ENCODE peak calls at places on chromosomes 11 and 22, in four cellular contexts. R is K562; Z is CD4-positive, CD25-positive, alpha-beta regulatory T cell; N is transverse colon. T is an unnamed sample.
A peak's percentile ranks its signal among the peaks of the same experiment; 100 is the strongest.

GRCh38 chr11:108732395-108732794 is 67.5 kb downstream of the DDX10 start:
- DNase-seq in R (no peak), N (no peak), Z (no peak), T (peak; percentile 76)

GRCh38 chr11:12440565-12440964 is 63.2 kb downstream of the PARVA start:
- DNase-seq in R (no peak), N (no peak), Z (no peak), T (no peak)

GRCh38 chr22:20438678-20439492 is 1.3 kb upstream of the SCARF2 start:
- DNase-seq in N (no peak), R (peak; percentile 86), Z (no peak), T (no peak)

GRCh38 chr22:47190276-47190956 is 428.0 kb downstream of the TBC1D22A start:
- DNase-seq in Z (no peak), N (no peak), R (no peak), T (no peak)

GRCh38 chr22:20571531-20572007 is 64.2 kb downstream of the MED15 start:
- DNase-seq in R (peak; percentile 96), Z (peak; percentile 63), N (peak; percentile 45), T (peak; percentile 53)

GRCh38 chr11:63680842-63681207 is 475 bp upstream of the RTN3 start:
- DNase-seq in N (no peak), Z (no peak), R (peak; percentile 27), T (no peak)

GRCh38 chr22:43378011-43378704 is 33.7 kb upstream of the MPPED1 start:
- DNase-seq in Z (no peak), R (no peak), N (peak; percentile 39), T (peak; percentile 85)

GRCh38 chr11:45532552-45532951 is 132.9 kb downstream of the CHST1 start:
- DNase-seq in R (no peak), N (no peak), Z (no peak), T (no peak)

GRCh38 chr11:126751242-126751641 is 249.3 kb downstream of the KIRREL3 start:
- DNase-seq in Z (no peak), R (no peak), N (no peak), T (no peak)

GRCh38 chr22:25364736-25365241 is 145.3 kb downstream of the CRYBB2 start:
- DNase-seq in Z (no peak), N (peak; percentile 70), R (no peak), T (no peak)

GRCh38 chr11:83097671-83098070 is 26.0 kb upstream of the RAB30 start:
- DNase-seq in R (no peak), N (no peak), Z (no peak), T (no peak)

GRCh38 chr11:83238111-83238510 is 44.6 kb downstream of the ANKRD42 start:
- DNase-seq in R (no peak), Z (no peak), N (no peak), T (no peak)

GRCh38 chr22:39349967-39350802 is at the start of gene SYNGR1:
- DNase-seq in Z (no peak), R (peak; percentile 12), N (no peak), T (peak; percentile 15)

GRCh38 chr11:118691926-118692830 is 12.7 kb upstream of the TREH start:
- DNase-seq in N (peak; percentile 23), Z (peak; percentile 45), R (no peak), T (no peak)

GRCh38 chr11:65440831-65441499 is 18.4 kb downstream of the NEAT1 start:
- DNase-seq in N (no peak), R (no peak), Z (no peak), T (no peak)

GRCh38 chr11:5197538-5197937 is 2.9 kb downstream of the OR51V1 start:
- DNase-seq in Z (no peak), R (no peak), N (no peak), T (no peak)

GRCh38 chr11:10655931-10656576 is 37.5 kb downstream of the IRAG1 start:
- DNase-seq in N (no peak), Z (no peak), R (no peak), T (no peak)

GRCh38 chr11:78991681-78992080 is 417.0 kb upstream of the NARS2 start:
- DNase-seq in N (no peak), R (no peak), Z (no peak), T (no peak)

GRCh38 chr22:36362819-36363377 is 24.9 kb downstream of the MYH9 start:
- DNase-seq in R (no peak), N (no peak), Z (no peak), T (no peak)

GRCh38 chr11:1518301-1518700 is 31.7 kb upstream of the MOB2 start:
- DNase-seq in Z (no peak), N (no peak), R (no peak), T (no peak)

GRCh38 chr11:67238894-67239794 is 27.1 kb upstream of the GRK2 start:
- DNase-seq in N (no peak), Z (no peak), R (no peak), T (no peak)

GRCh38 chr11:12914401-12914912 is 94.7 kb upstream of the RASSF10 start:
- DNase-seq in N (peak; percentile 24), Z (no peak), R (peak; percentile 65), T (peak; percentile 91)

GRCh38 chr11:7060828-7061227 is 28.0 kb upstream of the RBMXL2 start:
- DNase-seq in N (no peak), Z (no peak), R (no peak), T (no peak)

DNA sequence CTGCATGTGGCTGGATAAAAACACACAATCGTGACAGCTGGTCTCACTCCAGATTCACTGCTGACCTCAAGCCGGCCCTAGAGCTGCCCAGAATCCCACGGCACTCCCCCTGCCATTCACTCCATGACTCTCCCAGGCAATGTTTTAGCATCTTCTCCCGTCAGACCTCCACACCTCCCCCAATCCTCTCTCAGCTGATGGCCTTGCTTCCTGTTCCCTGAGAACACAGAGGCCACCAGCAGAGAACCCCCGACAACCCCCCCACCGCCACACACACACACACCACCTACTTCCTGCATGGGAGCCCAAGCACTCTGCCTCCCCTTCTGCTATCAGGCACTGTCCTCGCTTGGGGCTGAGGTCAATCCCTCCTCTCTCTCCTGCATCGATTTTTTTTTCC is 9.3 kb downstream of the TNKS1BP1 start:
- DNase-seq in R (peak; percentile 45), Z (no peak), N (peak; percentile 7), T (no peak)
- H3K4me1 ChIP-seq in R (peaks cover 45% of the 10 kb centered on the region), Z (peaks cover 13% of the 10 kb centered on the region), N (peaks cover 50% of the 10 kb centered on the region), T (peaks cover 88% of the 10 kb centered on the region)

GRCh38 chr22:37420656-37421467 is 6.4 kb downstream of the ELFN2 start:
- DNase-seq in N (no peak), Z (no peak), R (no peak), T (no peak)

GRCh38 chr22:37421468-37421877 is 5.8 kb downstream of the ELFN2 start:
- DNase-seq in Z (no peak), R (no peak), N (no peak), T (no peak)

GRCh38 chr22:37419370-37419915 is 7.8 kb downstream of the ELFN2 start:
- DNase-seq in R (no peak), N (no peak), Z (no peak), T (no peak)

GRCh38 chr22:37418627-37419369 is 8.5 kb downstream of the ELFN2 start:
- DNase-seq in R (no peak), N (peak; percentile 22), Z (no peak), T (no peak)

GRCh38 chr22:37419916-37420655 is 7.2 kb downstream of the ELFN2 start:
- DNase-seq in N (no peak), Z (no peak), R (no peak), T (no peak)
- H3K4me3 ChIP-seq in N (peak overlapping the region; percentile 33), Z (no peak overlapping the region), R (no peak overlapping the region), T (no peak overlapping the region)

GRCh38 chr22:22122348-22123117 is 122.1 kb upstream of the VPREB1 start:
- DNase-seq in Z (no peak), N (no peak), R (no peak), T (no peak)

GRCh38 chr22:22119003-22119402 is 125.6 kb upstream of the VPREB1 start:
- DNase-seq in N (no peak), Z (no peak), R (no peak), T (no peak)

GRCh38 chr22:22121445-22121844 is 123.1 kb upstream of the VPREB1 start:
- DNase-seq in R (no peak), Z (no peak), N (no peak), T (no peak)

GRCh38 chr22:22123118-22123959 is 121.2 kb upstream of the VPREB1 start:
- DNase-seq in Z (no peak), N (no peak), R (no peak), T (no peak)

GRCh38 chr22:22120160-22120559 is 124.4 kb upstream of the VPREB1 start:
- DNase-seq in N (no peak), Z (no peak), R (no peak), T (no peak)
- H3K27me3 ChIP-seq in N (peaks cover 17% of the 10 kb centered on the region), Z (peaks cover 9% of the 10 kb centered on the region), R (peaks cover 23% of the 10 kb centered on the region), T (no peaks in the 10 kb centered on the region)

DNA sequence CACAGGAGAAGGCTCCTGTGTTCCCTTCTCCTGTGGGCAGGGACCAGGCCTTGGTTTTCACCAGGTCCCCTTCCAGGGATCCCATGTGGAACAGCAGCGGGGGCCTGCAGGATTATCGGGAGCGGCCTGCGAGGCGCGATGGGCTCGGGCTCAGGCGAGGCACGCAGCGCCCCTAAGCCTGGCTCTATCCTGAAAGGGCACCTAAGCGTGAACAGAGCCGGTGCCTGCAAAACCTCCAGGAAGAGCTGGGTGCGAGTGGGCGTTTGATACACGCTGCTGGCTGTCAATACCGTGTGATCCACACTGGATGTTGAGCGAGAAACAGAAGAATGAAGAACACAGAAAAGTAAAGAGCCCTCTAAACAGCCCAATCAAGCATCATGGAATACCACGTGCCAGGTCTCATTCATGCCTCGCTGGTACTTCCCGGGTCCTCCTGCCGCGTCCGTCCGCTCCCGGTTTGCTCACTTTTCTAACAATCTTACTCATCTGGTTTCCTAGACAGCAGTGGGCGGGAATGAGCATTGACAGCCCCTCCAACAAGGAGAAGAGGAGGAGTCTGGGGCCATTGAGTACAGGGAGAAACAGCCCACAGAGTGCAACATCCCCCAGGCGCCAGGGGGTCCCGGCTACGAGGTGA is 12.5 kb downstream of the OSBPL5 start:
- DNase-seq in N (no peak), Z (no peak), R (no peak), T (no peak)
- H3K4me1 ChIP-seq in N (peaks cover 60% of the 10 kb centered on the region), Z (no peaks in the 10 kb centered on the region), R (peaks cover 78% of the 10 kb centered on the region), T (peaks cover 12% of the 10 kb centered on the region)

T was measured in body of pancreas.